ENCODE peak calls at places on chromosomes 4 and X, in four cellular contexts. One of them, this sample, is unnamed.

GRCh38 chrX:12975999-12976558 is 1.2 kb downstream of the TMSB4X start:
- DNase-seq in AG09309: no peak
- DNase-seq in activated CD4-positive, alpha-beta T cell treated with anti-CD3 and anti-CD28 coated beads, Interleukin-2, amount 50 U/mL, for 1 hour: no peak
- DNase-seq in central memory CD4-positive, alpha-beta T cell: no peak
- DNase-seq in this sample: no peak

GRCh38 chr4:145812902-145813301 is 125.7 kb downstream of the ZNF827 start:
- DNase-seq in AG09309: no peak
- DNase-seq in activated CD4-positive, alpha-beta T cell treated with anti-CD3 and anti-CD28 coated beads, Interleukin-2, amount 50 U/mL, for 1 hour: no peak
- DNase-seq in central memory CD4-positive, alpha-beta T cell: no peak
- DNase-seq in this sample: no peak

GRCh38 chr4:175953960-175954521 is 111.6 kb upstream of the WDR17 start:
- DNase-seq in AG09309: no peak
- DNase-seq in activated CD4-positive, alpha-beta T cell treated with anti-CD3 and anti-CD28 coated beads, Interleukin-2, amount 50 U/mL, for 1 hour: no peak
- DNase-seq in central memory CD4-positive, alpha-beta T cell: no peak
- DNase-seq in this sample: no peak

GRCh38 chrX:37060999-37061398 is 52.8 kb downstream of the FAM47C start:
- DNase-seq in AG09309: peak; percentile 11
- DNase-seq in activated CD4-positive, alpha-beta T cell treated with anti-CD3 and anti-CD28 coated beads, Interleukin-2, amount 50 U/mL, for 1 hour: no peak
- DNase-seq in central memory CD4-positive, alpha-beta T cell: no peak
- DNase-seq in this sample: no peak

GRCh38 chr4:136644279-136644678 is 888.0 kb downstream of the PCDH18 start:
- DNase-seq in AG09309: no peak
- DNase-seq in activated CD4-positive, alpha-beta T cell treated with anti-CD3 and anti-CD28 coated beads, Interleukin-2, amount 50 U/mL, for 1 hour: no peak
- DNase-seq in central memory CD4-positive, alpha-beta T cell: no peak
- DNase-seq in this sample: no peak

GRCh38 chrX:102723456-102723855 is 2.9 kb downstream of the GPRASP3 start:
- DNase-seq in AG09309: no peak
- DNase-seq in activated CD4-positive, alpha-beta T cell treated with anti-CD3 and anti-CD28 coated beads, Interleukin-2, amount 50 U/mL, for 1 hour: no peak
- DNase-seq in central memory CD4-positive, alpha-beta T cell: no peak
- DNase-seq in this sample: no peak

GRCh38 chr4:8191136-8191747 is 7.8 kb upstream of the SH3TC1 start:
- DNase-seq in AG09309: no peak
- DNase-seq in activated CD4-positive, alpha-beta T cell treated with anti-CD3 and anti-CD28 coated beads, Interleukin-2, amount 50 U/mL, for 1 hour: no peak
- DNase-seq in central memory CD4-positive, alpha-beta T cell: no peak
- DNase-seq in this sample: no peak

GRCh38 chr4:2925496-2925895 is 37.7 kb downstream of the NOP14 start:
- DNase-seq in AG09309: no peak
- DNase-seq in activated CD4-positive, alpha-beta T cell treated with anti-CD3 and anti-CD28 coated beads, Interleukin-2, amount 50 U/mL, for 1 hour: no peak
- DNase-seq in central memory CD4-positive, alpha-beta T cell: no peak
- DNase-seq in this sample: no peak

GRCh38 chr4:37002625-37003024 is 241.9 kb upstream of the NWD2 start:
- DNase-seq in AG09309: no peak
- DNase-seq in activated CD4-positive, alpha-beta T cell treated with anti-CD3 and anti-CD28 coated beads, Interleukin-2, amount 50 U/mL, for 1 hour: no peak
- DNase-seq in central memory CD4-positive, alpha-beta T cell: no peak
- DNase-seq in this sample: no peak

GRCh38 chrX:119734897-119735339 is 23.5 kb upstream of the SOWAHD start:
- DNase-seq in AG09309: no peak
- DNase-seq in activated CD4-positive, alpha-beta T cell treated with anti-CD3 and anti-CD28 coated beads, Interleukin-2, amount 50 U/mL, for 1 hour: no peak
- DNase-seq in central memory CD4-positive, alpha-beta T cell: no peak
- DNase-seq in this sample: no peak

GRCh38 chr4:8090312-8090711 is 68.3 kb downstream of the ABLIM2 start:
- DNase-seq in AG09309: no peak
- DNase-seq in activated CD4-positive, alpha-beta T cell treated with anti-CD3 and anti-CD28 coated beads, Interleukin-2, amount 50 U/mL, for 1 hour: no peak
- DNase-seq in central memory CD4-positive, alpha-beta T cell: no peak
- DNase-seq in this sample: no peak

GRCh38 chrX:112083624-112084326 is 1.2 kb upstream of the TRPC5 start:
- DNase-seq in AG09309: no peak
- DNase-seq in activated CD4-positive, alpha-beta T cell treated with anti-CD3 and anti-CD28 coated beads, Interleukin-2, amount 50 U/mL, for 1 hour: no peak
- DNase-seq in central memory CD4-positive, alpha-beta T cell: no peak
- DNase-seq in this sample: no peak

GRCh38 chrX:6856471-6856870 is 291.0 kb upstream of the STS start:
- DNase-seq in AG09309: no peak
- DNase-seq in activated CD4-positive, alpha-beta T cell treated with anti-CD3 and anti-CD28 coated beads, Interleukin-2, amount 50 U/mL, for 1 hour: no peak
- DNase-seq in central memory CD4-positive, alpha-beta T cell: no peak
- DNase-seq in this sample: no peak

GRCh38 chr4:110119347-110119746 is 79.1 kb downstream of the ELOVL6 start:
- DNase-seq in AG09309: no peak
- DNase-seq in activated CD4-positive, alpha-beta T cell treated with anti-CD3 and anti-CD28 coated beads, Interleukin-2, amount 50 U/mL, for 1 hour: no peak
- DNase-seq in central memory CD4-positive, alpha-beta T cell: no peak
- DNase-seq in this sample: no peak

GRCh38 chr4:18934197-18934596 is 912.6 kb upstream of the LCORL start:
- DNase-seq in AG09309: no peak
- DNase-seq in activated CD4-positive, alpha-beta T cell treated with anti-CD3 and anti-CD28 coated beads, Interleukin-2, amount 50 U/mL, for 1 hour: no peak
- DNase-seq in central memory CD4-positive, alpha-beta T cell: no peak
- DNase-seq in this sample: no peak

GRCh38 chr4:10184051-10184450 is 67.5 kb upstream of the WDR1 start:
- DNase-seq in AG09309: no peak
- DNase-seq in activated CD4-positive, alpha-beta T cell treated with anti-CD3 and anti-CD28 coated beads, Interleukin-2, amount 50 U/mL, for 1 hour: no peak
- DNase-seq in central memory CD4-positive, alpha-beta T cell: no peak
- DNase-seq in this sample: no peak

GRCh38 chr4:67568820-67569219 is 10.3 kb downstream of the STAP1 start:
- DNase-seq in AG09309: no peak
- DNase-seq in activated CD4-positive, alpha-beta T cell treated with anti-CD3 and anti-CD28 coated beads, Interleukin-2, amount 50 U/mL, for 1 hour: no peak
- DNase-seq in central memory CD4-positive, alpha-beta T cell: no peak
- DNase-seq in this sample: no peak

GRCh38 chr4:32994956-32995849 is 2275.0 kb downstream of the PCDH7 start:
- DNase-seq in AG09309: no peak
- DNase-seq in activated CD4-positive, alpha-beta T cell treated with anti-CD3 and anti-CD28 coated beads, Interleukin-2, amount 50 U/mL, for 1 hour: no peak
- DNase-seq in central memory CD4-positive, alpha-beta T cell: no peak
- DNase-seq in this sample: no peak

GRCh38 chr4:13182136-13182535 is 302.0 kb downstream of the RAB28 start:
- DNase-seq in AG09309: no peak
- DNase-seq in activated CD4-positive, alpha-beta T cell treated with anti-CD3 and anti-CD28 coated beads, Interleukin-2, amount 50 U/mL, for 1 hour: no peak
- DNase-seq in central memory CD4-positive, alpha-beta T cell: no peak
- DNase-seq in this sample: no peak

GRCh38 chrX:124018031-124018430 is 56.5 kb downstream of the STAG2 start:
- DNase-seq in AG09309: no peak
- DNase-seq in activated CD4-positive, alpha-beta T cell treated with anti-CD3 and anti-CD28 coated beads, Interleukin-2, amount 50 U/mL, for 1 hour: no peak
- DNase-seq in central memory CD4-positive, alpha-beta T cell: peak; percentile 3
- DNase-seq in this sample: peak; percentile 3

GRCh38 chrX:66731398-66731797 is 92.5 kb upstream of the EDA2R start:
- DNase-seq in AG09309: peak; percentile 25
- DNase-seq in activated CD4-positive, alpha-beta T cell treated with anti-CD3 and anti-CD28 coated beads, Interleukin-2, amount 50 U/mL, for 1 hour: no peak
- DNase-seq in central memory CD4-positive, alpha-beta T cell: peak; percentile 3
- DNase-seq in this sample: no peak

GRCh38 chr4:38190717-38191178 is 230.6 kb downstream of the PTTG2 start:
- DNase-seq in AG09309: peak; percentile 39
- DNase-seq in activated CD4-positive, alpha-beta T cell treated with anti-CD3 and anti-CD28 coated beads, Interleukin-2, amount 50 U/mL, for 1 hour: no peak
- DNase-seq in central memory CD4-positive, alpha-beta T cell: no peak
- DNase-seq in this sample: no peak

GRCh38 chr4:183503497-183504063 is 1.3 kb upstream of the ING2 start:
- DNase-seq in AG09309: no peak
- DNase-seq in activated CD4-positive, alpha-beta T cell treated with anti-CD3 and anti-CD28 coated beads, Interleukin-2, amount 50 U/mL, for 1 hour: no peak
- DNase-seq in central memory CD4-positive, alpha-beta T cell: no peak
- DNase-seq in this sample: no peak

GRCh38 chr4:168264903-168265302 is 53.6 kb downstream of the DDX60 start:
- DNase-seq in AG09309: no peak
- DNase-seq in activated CD4-positive, alpha-beta T cell treated with anti-CD3 and anti-CD28 coated beads, Interleukin-2, amount 50 U/mL, for 1 hour: no peak
- DNase-seq in central memory CD4-positive, alpha-beta T cell: no peak
- DNase-seq in this sample: no peak

GRCh38 chr4:80268081-80268823 is 1.8 kb downstream of the FGF5 start:
- DNase-seq in AG09309: no peak
- DNase-seq in activated CD4-positive, alpha-beta T cell treated with anti-CD3 and anti-CD28 coated beads, Interleukin-2, amount 50 U/mL, for 1 hour: no peak
- DNase-seq in central memory CD4-positive, alpha-beta T cell: no peak
- DNase-seq in this sample: no peak

GRCh38 chr4:176563591-176563990 is 229.1 kb downstream of the VEGFC start:
- DNase-seq in AG09309: no peak
- DNase-seq in activated CD4-positive, alpha-beta T cell treated with anti-CD3 and anti-CD28 coated beads, Interleukin-2, amount 50 U/mL, for 1 hour: no peak
- DNase-seq in central memory CD4-positive, alpha-beta T cell: no peak
- DNase-seq in this sample: no peak

GRCh38 chr4:110216079-110216478 is 17.7 kb upstream of the ELOVL6 start:
- DNase-seq in AG09309: peak; percentile 28
- DNase-seq in activated CD4-positive, alpha-beta T cell treated with anti-CD3 and anti-CD28 coated beads, Interleukin-2, amount 50 U/mL, for 1 hour: no peak
- DNase-seq in central memory CD4-positive, alpha-beta T cell: no peak
- DNase-seq in this sample: no peak

This sample was measured in naive thymus-derived CD4-positive, alpha-beta T cell.